ENCODE peak calls at places on chromosomes 1 and 21, in four cellular contexts. B is stomach, H is transverse colon, I is HL-60. W is an unnamed sample.

GRCh38 chr1:214019499-214019898 is 31.7 kb downstream of the PROX1 start:
- DNase-seq in B (no peak), H (no peak), I (no peak), W (no peak)

GRCh38 chr1:169608231-169608630 is 21.7 kb downstream of the SELP start:
- DNase-seq in B (no peak), H (no peak), I (no peak), W (no peak)

GRCh38 chr1:94616503-94616902 is 74.9 kb upstream of the F3 start:
- DNase-seq in B (no peak), H (no peak), I (no peak), W (no peak)

GRCh38 chr1:145828368-145829016 is 4.5 kb downstream of the POLR3C start:
- DNase-seq in B (no peak), H (no peak), I (no peak), W (no peak)

GRCh38 chr1:59903136-59903754 is 23.3 kb downstream of the CYP2J2 start:
- DNase-seq in B (no peak), H (no peak), I (peak), W (peak)

GRCh38 chr1:20442920-20443625 is 42.9 kb downstream of the CAMK2N1 start:
- DNase-seq in B (no peak), H (no peak), I (no peak), W (no peak)

GRCh38 chr1:155978325-155978972 is at the start of gene ARHGEF2:
- DNase-seq in B (peak), H (peak), I (peak), W (no peak)

GRCh38 chr1:221565718-221566117 is 176.2 kb downstream of the DUSP10 start:
- DNase-seq in B (no peak), H (no peak), I (no peak), W (no peak)

GRCh38 chr1:14970115-14970798 is 183.3 kb upstream of the TMEM51 start:
- DNase-seq in B (peak), H (peak), I (no peak), W (peak)

GRCh38 chr21:45012661-45013270 is 61.6 kb upstream of the ADARB1 start:
- DNase-seq in B (no peak), H (peak), I (no peak), W (no peak)

GRCh38 chr21:37636152-37636860 is 269.7 kb downstream of the DYRK1A start:
- DNase-seq in B (no peak), H (no peak), I (no peak), W (peak)

GRCh38 chr1:233865902-233866301 is 38.6 kb upstream of the SLC35F3 start:
- DNase-seq in B (no peak), H (no peak), I (no peak), W (no peak)

DNA sequence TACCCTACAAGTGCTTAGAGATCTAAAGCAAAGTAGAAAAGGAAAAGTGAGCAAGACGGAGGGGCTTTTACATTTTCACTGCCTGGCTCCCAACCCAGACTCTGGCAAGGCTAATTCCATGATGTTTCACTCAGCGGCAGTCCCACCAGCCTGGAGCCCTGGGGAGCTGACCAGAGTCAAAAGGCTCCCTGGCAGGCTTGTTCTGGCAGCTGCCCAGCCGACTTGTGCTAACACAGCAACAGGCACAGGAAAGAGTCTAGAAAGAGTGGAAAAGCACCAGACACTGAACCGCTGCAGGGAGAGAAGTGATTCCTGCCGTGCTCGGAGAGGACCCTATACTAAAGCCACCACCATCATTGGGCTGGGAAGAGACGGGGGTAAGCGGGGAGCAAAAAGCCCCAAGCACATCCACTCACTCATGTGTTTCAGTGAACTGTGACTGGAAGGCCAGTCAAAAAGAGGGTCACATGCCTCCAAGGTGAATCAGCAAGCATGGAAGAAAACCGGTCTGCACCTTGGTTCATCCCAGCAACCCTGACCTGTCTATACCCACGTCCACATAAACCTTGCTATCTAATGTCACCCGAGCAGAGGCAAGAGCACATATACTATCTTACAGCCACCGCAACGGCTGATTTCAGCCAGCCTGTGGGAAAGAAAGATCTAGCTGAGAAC is 8.0 kb downstream of the SMIM12 start:
- DNase-seq in B (peak), H (no peak), I (no peak), W (no peak)
- H3K27ac ChIP-seq in B (peak), H (no peak), I (no peak), W (no peak)

GRCh38 chr1:33721416-33721815 is 142.5 kb upstream of the HMGB4 start:
- DNase-seq in B (no peak), H (no peak), I (no peak), W (no peak)
- TF ChIP-seq POLR2AphosphoS5 in B (no peak), H (no peak), I (no peak), W (no peak)

DNA sequence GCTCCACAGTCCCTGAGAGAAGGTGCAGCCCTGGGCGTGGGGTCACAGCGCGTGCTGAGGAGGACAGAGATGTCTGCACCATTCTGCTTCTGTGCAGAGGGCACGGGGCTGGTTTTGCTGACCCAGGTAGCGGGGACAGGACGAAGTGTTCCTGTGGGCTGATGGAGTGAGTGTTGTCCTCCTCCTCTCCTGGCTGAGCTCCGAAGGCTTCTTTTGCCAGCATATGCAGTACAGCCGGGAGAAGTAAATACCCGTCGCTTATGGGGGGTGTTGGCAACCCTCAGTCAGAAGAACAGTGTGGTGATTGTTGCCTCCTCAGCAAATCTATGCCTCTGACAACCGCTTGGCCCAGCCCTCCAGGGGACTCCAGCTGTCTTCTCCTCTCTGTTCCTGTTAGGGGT is 101.5 kb downstream of the DDX20 start:
- DNase-seq in B (no peak), H (no peak), I (no peak), W (no peak)
- H3K27ac ChIP-seq in B (no peak), H (no peak), I (no peak), W (no peak)

DNA sequence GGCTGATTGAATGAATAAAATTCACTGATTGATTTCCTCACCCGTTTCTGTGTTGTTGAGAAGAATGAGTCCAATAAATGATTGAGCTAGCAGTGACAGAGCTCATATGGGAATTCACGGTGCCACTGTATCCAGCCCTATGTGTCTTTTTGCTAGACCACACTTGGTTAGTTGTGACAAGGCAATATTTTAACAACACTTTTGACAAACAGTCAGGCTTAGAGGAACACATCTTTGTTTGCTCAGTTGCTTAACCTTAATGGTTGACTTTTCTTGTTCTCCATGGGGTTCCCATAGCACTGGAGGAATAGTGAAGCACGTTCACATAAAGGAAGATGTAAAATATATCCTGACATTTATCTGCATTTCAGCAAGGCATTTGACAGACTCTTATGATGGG is 273.9 kb upstream of the DEPDC1 start:
- DNase-seq in B (no peak), H (no peak), I (no peak), W (no peak)
- TF ChIP-seq POLR2AphosphoS5 in B (no peak), H (no peak), I (no peak), W (no peak)

W was measured in Panc1.